ENCODE peak calls at places on chromosomes 6 and 20, in ten cellular contexts. One of them, this sample, is unnamed.

GRCh38 chr20:64106981-64107735 is at the start of gene NPBWR2:
- DNase-seq in GM23338: peak
- DNase-seq in Panc1: no peak
- DNase-seq in HCT116: no peak
- DNase-seq in upper lobe of left lung: no peak
- DNase-seq in transverse colon: peak
- DNase-seq in prostate gland: no peak
- DNase-seq in sigmoid colon: peak
- DNase-seq in HepG2: no peak
- DNase-seq in breast epithelium: no peak
- DNase-seq in this sample: peak

GRCh38 chr20:33370296-33370695 is 31.0 kb downstream of the CDK5RAP1 start:
- DNase-seq in Panc1: no peak
- DNase-seq in prostate gland: no peak
- DNase-seq in GM23338: no peak
- DNase-seq in breast epithelium: no peak
- DNase-seq in HCT116: no peak
- DNase-seq in HepG2: no peak
- DNase-seq in transverse colon: peak
- DNase-seq in upper lobe of left lung: no peak
- DNase-seq in sigmoid colon: no peak
- DNase-seq in this sample: peak

GRCh38 chr6:34919651-34920050 is 30.6 kb downstream of the ANKS1A start:
- DNase-seq in transverse colon: no peak
- DNase-seq in upper lobe of left lung: no peak
- DNase-seq in breast epithelium: no peak
- DNase-seq in GM23338: no peak
- DNase-seq in sigmoid colon: no peak
- DNase-seq in HepG2: no peak
- DNase-seq in HCT116: no peak
- DNase-seq in Panc1: no peak
- DNase-seq in prostate gland: no peak
- DNase-seq in this sample: no peak

GRCh38 chr20:32024683-32025295 is 14.6 kb downstream of the CCM2L start:
- DNase-seq in sigmoid colon: no peak
- DNase-seq in HCT116: no peak
- DNase-seq in prostate gland: no peak
- DNase-seq in GM23338: no peak
- DNase-seq in Panc1: no peak
- DNase-seq in HepG2: no peak
- DNase-seq in transverse colon: no peak
- DNase-seq in upper lobe of left lung: no peak
- DNase-seq in breast epithelium: no peak
- DNase-seq in this sample: no peak

GRCh38 chr20:58223358-58223941 is 5.0 kb downstream of the ANKRD60 start:
- DNase-seq in upper lobe of left lung: no peak
- DNase-seq in transverse colon: no peak
- DNase-seq in HepG2: no peak
- DNase-seq in GM23338: no peak
- DNase-seq in prostate gland: no peak
- DNase-seq in HCT116: no peak
- DNase-seq in Panc1: no peak
- DNase-seq in breast epithelium: no peak
- DNase-seq in sigmoid colon: peak
- DNase-seq in this sample: no peak

GRCh38 chr20:17936791-17937687 is 31.6 kb downstream of the SNX5 start:
- DNase-seq in prostate gland: peak
- DNase-seq in Panc1: no peak
- DNase-seq in breast epithelium: no peak
- DNase-seq in GM23338: peak
- DNase-seq in HCT116: no peak
- DNase-seq in sigmoid colon: peak
- DNase-seq in upper lobe of left lung: no peak
- DNase-seq in HepG2: no peak
- DNase-seq in transverse colon: peak
- DNase-seq in this sample: no peak

GRCh38 chr6:20182926-20183521 is 29.2 kb downstream of the MBOAT1 start:
- DNase-seq in Panc1: no peak
- DNase-seq in HCT116: no peak
- DNase-seq in breast epithelium: peak
- DNase-seq in upper lobe of left lung: no peak
- DNase-seq in HepG2: no peak
- DNase-seq in sigmoid colon: peak
- DNase-seq in prostate gland: peak
- DNase-seq in GM23338: no peak
- DNase-seq in transverse colon: peak
- DNase-seq in this sample: no peak

GRCh38 chr20:33732166-33732970 is 572 bp downstream of the ZNF341 start:
- DNase-seq in HepG2: peak
- DNase-seq in HCT116: peak
- DNase-seq in Panc1: no peak
- DNase-seq in breast epithelium: peak
- DNase-seq in GM23338: peak
- DNase-seq in prostate gland: peak
- DNase-seq in transverse colon: peak
- DNase-seq in sigmoid colon: peak
- DNase-seq in upper lobe of left lung: no peak
- DNase-seq in this sample: peak

GRCh38 chr6:9851541-9852380 is 563.1 kb downstream of the TFAP2A start:
- DNase-seq in prostate gland: peak
- DNase-seq in upper lobe of left lung: no peak
- DNase-seq in Panc1: no peak
- DNase-seq in sigmoid colon: no peak
- DNase-seq in breast epithelium: no peak
- DNase-seq in GM23338: peak
- DNase-seq in transverse colon: no peak
- DNase-seq in HCT116: peak
- DNase-seq in HepG2: no peak
- DNase-seq in this sample: no peak

GRCh38 chr6:17179246-17180073 is 77.6 kb downstream of the STMND1 start:
- DNase-seq in upper lobe of left lung: no peak
- DNase-seq in GM23338: no peak
- DNase-seq in transverse colon: no peak
- DNase-seq in HepG2: no peak
- DNase-seq in HCT116: no peak
- DNase-seq in prostate gland: no peak
- DNase-seq in Panc1: no peak
- DNase-seq in sigmoid colon: no peak
- DNase-seq in breast epithelium: no peak
- DNase-seq in this sample: no peak

GRCh38 chr6:161169690-161170089 is 104.2 kb downstream of the AGPAT4 start:
- DNase-seq in GM23338: no peak
- DNase-seq in HepG2: no peak
- DNase-seq in HCT116: no peak
- DNase-seq in sigmoid colon: peak
- DNase-seq in breast epithelium: no peak
- DNase-seq in Panc1: no peak
- DNase-seq in transverse colon: no peak
- DNase-seq in upper lobe of left lung: no peak
- DNase-seq in prostate gland: no peak
- DNase-seq in this sample: no peak

GRCh38 chr20:1075564-1075963 is 42.8 kb upstream of the PSMF1 start:
- DNase-seq in sigmoid colon: no peak
- DNase-seq in HepG2: no peak
- DNase-seq in HCT116: no peak
- DNase-seq in upper lobe of left lung: no peak
- DNase-seq in Panc1: no peak
- DNase-seq in GM23338: no peak
- DNase-seq in prostate gland: no peak
- DNase-seq in transverse colon: no peak
- DNase-seq in breast epithelium: no peak
- DNase-seq in this sample: no peak

GRCh38 chr6:74956559-74957428 is 249.1 kb downstream of the COL12A1 start:
- DNase-seq in upper lobe of left lung: no peak
- DNase-seq in GM23338: no peak
- DNase-seq in transverse colon: no peak
- DNase-seq in breast epithelium: no peak
- DNase-seq in Panc1: no peak
- DNase-seq in prostate gland: no peak
- DNase-seq in HepG2: no peak
- DNase-seq in sigmoid colon: no peak
- DNase-seq in HCT116: no peak
- DNase-seq in this sample: no peak

GRCh38 chr6:108897371-108897770 is 49.1 kb downstream of the ARMC2 start:
- DNase-seq in HepG2: no peak
- DNase-seq in sigmoid colon: no peak
- DNase-seq in breast epithelium: no peak
- DNase-seq in prostate gland: no peak
- DNase-seq in upper lobe of left lung: no peak
- DNase-seq in Panc1: no peak
- DNase-seq in HCT116: peak
- DNase-seq in GM23338: no peak
- DNase-seq in transverse colon: no peak
- DNase-seq in this sample: no peak

GRCh38 chr20:25249198-25249931 is 1.5 kb downstream of the PYGB start:
- DNase-seq in sigmoid colon: no peak
- DNase-seq in HCT116: no peak
- DNase-seq in prostate gland: peak
- DNase-seq in upper lobe of left lung: no peak
- DNase-seq in Panc1: no peak
- DNase-seq in HepG2: no peak
- DNase-seq in GM23338: no peak
- DNase-seq in breast epithelium: no peak
- DNase-seq in transverse colon: peak
- DNase-seq in this sample: no peak
- TF ChIP-seq POLR2AphosphoS5 in sigmoid colon: peak
- TF ChIP-seq POLR2AphosphoS5 in HCT116: no peak
- TF ChIP-seq POLR2AphosphoS5 in prostate gland: no peak
- TF ChIP-seq POLR2AphosphoS5 in upper lobe of left lung: no peak
- TF ChIP-seq POLR2AphosphoS5 in Panc1: no peak
- TF ChIP-seq POLR2AphosphoS5 in HepG2: no peak
- TF ChIP-seq POLR2AphosphoS5 in GM23338: no peak
- TF ChIP-seq POLR2AphosphoS5 in breast epithelium: no peak
- TF ChIP-seq POLR2AphosphoS5 in transverse colon: no peak
- TF ChIP-seq POLR2AphosphoS5 in this sample: no peak

GRCh38 chr6:52543262-52543661 is 33.6 kb downstream of the TRAM2 start:
- DNase-seq in GM23338: no peak
- DNase-seq in HCT116: no peak
- DNase-seq in transverse colon: no peak
- DNase-seq in prostate gland: no peak
- DNase-seq in breast epithelium: no peak
- DNase-seq in HepG2: no peak
- DNase-seq in Panc1: no peak
- DNase-seq in sigmoid colon: no peak
- DNase-seq in upper lobe of left lung: no peak
- DNase-seq in this sample: no peak
- H3K27ac ChIP-seq in GM23338: no peak
- H3K27ac ChIP-seq in HCT116: no peak
- H3K27ac ChIP-seq in transverse colon: peak
- H3K27ac ChIP-seq in prostate gland: no peak
- H3K27ac ChIP-seq in breast epithelium: peak
- H3K27ac ChIP-seq in HepG2: peak
- H3K27ac ChIP-seq in Panc1: peak
- H3K27ac ChIP-seq in sigmoid colon: no peak
- H3K27ac ChIP-seq in upper lobe of left lung: peak
- H3K27ac ChIP-seq in this sample: no peak

GRCh38 chr6:23533311-23533710 is 592.7 kb upstream of the NRSN1 start:
- DNase-seq in HCT116: no peak
- DNase-seq in upper lobe of left lung: no peak
- DNase-seq in sigmoid colon: no peak
- DNase-seq in prostate gland: no peak
- DNase-seq in HepG2: no peak
- DNase-seq in transverse colon: no peak
- DNase-seq in breast epithelium: no peak
- DNase-seq in GM23338: no peak
- DNase-seq in Panc1: no peak
- DNase-seq in this sample: no peak

GRCh38 chr6:23537828-23538227 is 588.2 kb upstream of the NRSN1 start:
- DNase-seq in HepG2: no peak
- DNase-seq in HCT116: no peak
- DNase-seq in upper lobe of left lung: no peak
- DNase-seq in Panc1: no peak
- DNase-seq in breast epithelium: no peak
- DNase-seq in prostate gland: no peak
- DNase-seq in sigmoid colon: no peak
- DNase-seq in GM23338: no peak
- DNase-seq in transverse colon: no peak
- DNase-seq in this sample: no peak

GRCh38 chr6:23532227-23532626 is 593.8 kb upstream of the NRSN1 start:
- DNase-seq in Panc1: no peak
- DNase-seq in GM23338: no peak
- DNase-seq in HepG2: no peak
- DNase-seq in HCT116: no peak
- DNase-seq in prostate gland: no peak
- DNase-seq in sigmoid colon: no peak
- DNase-seq in upper lobe of left lung: no peak
- DNase-seq in transverse colon: no peak
- DNase-seq in breast epithelium: no peak
- DNase-seq in this sample: no peak

GRCh38 chr6:23533954-23534725 is 591.9 kb upstream of the NRSN1 start:
- DNase-seq in upper lobe of left lung: no peak
- DNase-seq in HepG2: no peak
- DNase-seq in sigmoid colon: no peak
- DNase-seq in HCT116: no peak
- DNase-seq in transverse colon: no peak
- DNase-seq in GM23338: no peak
- DNase-seq in prostate gland: no peak
- DNase-seq in Panc1: no peak
- DNase-seq in breast epithelium: no peak
- DNase-seq in this sample: no peak

GRCh38 chr6:23535071-23535470 is 590.9 kb upstream of the NRSN1 start:
- DNase-seq in upper lobe of left lung: no peak
- DNase-seq in transverse colon: no peak
- DNase-seq in GM23338: no peak
- DNase-seq in breast epithelium: no peak
- DNase-seq in Panc1: no peak
- DNase-seq in HCT116: no peak
- DNase-seq in HepG2: no peak
- DNase-seq in prostate gland: no peak
- DNase-seq in sigmoid colon: no peak
- DNase-seq in this sample: no peak
- TF ChIP-seq POLR2AphosphoS5 in upper lobe of left lung: no peak
- TF ChIP-seq POLR2AphosphoS5 in transverse colon: no peak
- TF ChIP-seq POLR2AphosphoS5 in GM23338: no peak
- TF ChIP-seq POLR2AphosphoS5 in breast epithelium: no peak
- TF ChIP-seq POLR2AphosphoS5 in Panc1: no peak
- TF ChIP-seq POLR2AphosphoS5 in HCT116: no peak
- TF ChIP-seq POLR2AphosphoS5 in HepG2: no peak
- TF ChIP-seq POLR2AphosphoS5 in prostate gland: no peak
- TF ChIP-seq POLR2AphosphoS5 in sigmoid colon: no peak
- TF ChIP-seq POLR2AphosphoS5 in this sample: no peak

DNA sequence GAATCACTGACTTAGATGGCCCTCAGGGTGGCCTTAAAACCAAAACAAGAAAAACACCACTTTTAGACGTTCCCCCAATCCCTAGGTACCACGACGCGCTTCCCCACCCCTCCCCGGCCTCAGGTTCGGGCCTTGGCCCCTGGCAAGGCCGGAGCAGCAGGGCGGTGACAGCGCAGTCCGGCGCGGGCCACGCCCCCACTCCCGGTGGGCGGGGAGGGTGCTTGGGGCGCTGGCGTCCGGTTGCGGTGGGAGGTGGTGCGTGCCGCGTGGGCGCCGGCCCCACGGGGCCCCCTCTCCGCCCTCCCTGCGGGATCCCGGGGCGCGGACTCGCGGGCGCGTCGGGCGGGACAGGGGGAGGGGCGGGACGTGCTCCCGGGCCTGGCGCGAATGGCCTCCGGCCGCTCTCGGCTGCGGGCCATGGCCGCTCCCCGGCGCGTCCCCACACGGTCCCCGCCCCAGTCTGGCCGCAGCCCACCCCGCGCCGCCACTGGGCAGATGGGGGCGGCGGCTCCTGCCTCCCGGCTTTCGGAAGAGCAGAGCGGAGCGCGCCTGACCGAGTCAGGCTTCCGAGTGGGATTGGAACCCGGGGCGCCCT is 852 bp upstream of the PPP1R3G start:
- DNase-seq in HepG2: no peak
- DNase-seq in upper lobe of left lung: peak
- DNase-seq in sigmoid colon: peak
- DNase-seq in prostate gland: no peak
- DNase-seq in transverse colon: peak
- DNase-seq in HCT116: no peak
- DNase-seq in Panc1: no peak
- DNase-seq in breast epithelium: no peak
- DNase-seq in GM23338: peak
- DNase-seq in this sample: peak
- H3K27ac ChIP-seq in HepG2: peak
- H3K27ac ChIP-seq in upper lobe of left lung: peak
- H3K27ac ChIP-seq in sigmoid colon: peak
- H3K27ac ChIP-seq in prostate gland: peak
- H3K27ac ChIP-seq in transverse colon: peak
- H3K27ac ChIP-seq in HCT116: peak
- H3K27ac ChIP-seq in Panc1: no peak
- H3K27ac ChIP-seq in breast epithelium: peak
- H3K27ac ChIP-seq in GM23338: no peak
- H3K27ac ChIP-seq in this sample: peak

This sample was measured in spleen.